ENCODE peak calls at places on chromosomes 12 and 14, in five cellular contexts. I is HFF-Myc, Q is H7, Y is HS-5, L is left cardiac atrium. G is an unnamed sample.

GRCh38 chr12:103495158-103495782 is 498 bp downstream of the C12orf42 start:
- DNase-seq in Y (no peak), Q (peak; percentile 88), I (no peak), L (peak; percentile 24), G (no peak)

GRCh38 chr12:53217930-53218307 is 10.9 kb upstream of the ITGB7 start:
- DNase-seq in L (no peak), I (no peak), Q (no peak), Y (no peak), G (no peak)

GRCh38 chr14:88559852-88560251 is 3.0 kb upstream of the ZC3H14 start:
- DNase-seq in Q (peak; percentile 24), L (no peak), I (peak; percentile 52), Y (no peak), G (peak; percentile 36)

GRCh38 chr14:24790196-24790595 is 156.2 kb upstream of the GZMB start:
- DNase-seq in I (no peak), L (no peak), Y (no peak), Q (no peak), G (no peak)

GRCh38 chr12:3574986-3575385 is 84.0 kb downstream of the PRMT8 start:
- DNase-seq in Y (no peak), I (no peak), Q (no peak), L (no peak), G (no peak)

GRCh38 chr12:46494424-46494823 is 121.9 kb upstream of the SLC38A2 start:
- DNase-seq in L (no peak), I (no peak), Q (peak; percentile 7), Y (peak; percentile 67), G (no peak)

GRCh38 chr12:95336387-95337067 is 118.9 kb downstream of the VEZT start:
- DNase-seq in Q (peak; percentile 78), L (peak; percentile 66), Y (no peak), I (peak; percentile 92), G (peak; percentile 80)

GRCh38 chr12:46383654-46384450 is 11.3 kb upstream of the SLC38A2 start:
- DNase-seq in L (peak; percentile 95), Y (peak; percentile 67), Q (no peak), I (no peak), G (peak; percentile 90)

GRCh38 chr12:86914716-86915115 is 658.5 kb upstream of the MGAT4C start:
- DNase-seq in I (peak; percentile 1), Q (peak; percentile 47), Y (peak; percentile 14), L (no peak), G (no peak)